ENCODE peak calls at places on chromosomes 12 and 14, in four cellular contexts. P is PC-9, Z is Karpas-422, I is heart right ventricle. C is an unnamed sample.

GRCh38 chr12:58977476-58977875 is 57.2 kb upstream of the LRIG3 start:
- DNase-seq in P (no peak), Z (no peak), I (no peak), C (no peak)

GRCh38 chr12:109125791-109126190 is 9.4 kb downstream of the ACACB start:
- DNase-seq in P (no peak), Z (no peak), I (no peak), C (no peak)

GRCh38 chr12:59911516-59911915 is 315.7 kb downstream of the SLC16A7 start:
- DNase-seq in P (no peak), Z (no peak), I (no peak), C (no peak)

GRCh38 chr12:23523339-23523738 is 426.1 kb downstream of the SOX5 start:
- DNase-seq in P (no peak), Z (no peak), I (no peak), C (no peak)

GRCh38 chr12:116797885-116798284 is 59.8 kb downstream of the RNFT2 start:
- DNase-seq in P (no peak), Z (no peak), I (peak), C (no peak)

GRCh38 chr12:114476159-114476558 is 70.2 kb upstream of the TBX5 start:
- DNase-seq in P (no peak), Z (no peak), I (no peak), C (no peak)

GRCh38 chr12:55716582-55717396 is 943 bp downstream of the BLOC1S1 start:
- DNase-seq in P (no peak), Z (no peak), I (no peak), C (no peak)

GRCh38 chr14:103041464-103041863 is 15.9 kb downstream of the CDC42BPB start:
- DNase-seq in P (no peak), Z (no peak), I (no peak), C (no peak)

GRCh38 chr12:125193798-125194562 is 128.7 kb downstream of the AACS start:
- DNase-seq in P (no peak), Z (no peak), I (no peak), C (no peak)

GRCh38 chr12:19387182-19387581 is 52.1 kb upstream of the AEBP2 start:
- DNase-seq in P (no peak), Z (no peak), I (peak), C (no peak)

GRCh38 chr14:24430682-24431568 is 1.2 kb downstream of the KHNYN start:
- DNase-seq in P (peak), Z (peak), I (no peak), C (no peak)

GRCh38 chr14:91899213-91899612 is 31.9 kb upstream of the TC2N start:
- DNase-seq in P (no peak), Z (no peak), I (no peak), C (no peak)

GRCh38 chr14:104333903-104334811 is 195.8 kb downstream of the KIF26A start:
- DNase-seq in P (no peak), Z (no peak), I (no peak), C (no peak)

GRCh38 chr12:93195511-93195910 is 182.2 kb upstream of the NUDT4 start:
- DNase-seq in P (no peak), Z (no peak), I (no peak), C (no peak)

GRCh38 chr12:28032811-28033537 is 60.4 kb upstream of the PTHLH start:
- DNase-seq in P (no peak), Z (no peak), I (no peak), C (no peak)

GRCh38 chr12:28033538-28033915 is 61.0 kb upstream of the PTHLH start:
- DNase-seq in P (no peak), Z (no peak), I (no peak), C (no peak)

GRCh38 chr12:28040251-28040650 is 67.7 kb upstream of the PTHLH start:
- DNase-seq in P (no peak), Z (no peak), I (no peak), C (no peak)

GRCh38 chr12:28034271-28034670 is 61.7 kb upstream of the PTHLH start:
- DNase-seq in P (no peak), Z (no peak), I (no peak), C (no peak)

DNA sequence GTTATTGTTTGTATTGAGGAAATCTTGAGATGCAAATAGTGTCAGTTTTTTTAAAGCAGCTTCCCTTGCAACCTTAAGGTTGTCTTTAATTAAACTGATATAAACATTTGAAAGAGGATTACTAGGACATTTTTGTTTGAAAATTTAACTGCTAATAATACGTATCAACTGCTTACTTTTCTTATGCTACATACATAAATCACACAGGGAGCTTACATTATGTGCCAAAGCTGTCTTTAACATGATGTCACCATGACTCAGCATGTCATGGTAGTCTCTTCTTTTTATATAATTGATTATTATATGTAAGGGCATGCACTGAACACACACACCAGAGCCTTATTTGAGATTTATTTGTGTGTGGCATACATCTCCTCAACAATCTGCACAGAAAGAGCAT is 63.0 kb upstream of the PTHLH start:
- DNase-seq in P (no peak), Z (no peak), I (no peak), C (no peak)
- H3K27ac ChIP-seq in P (peak), Z (no peak), I (no peak), C (no peak)

DNA sequence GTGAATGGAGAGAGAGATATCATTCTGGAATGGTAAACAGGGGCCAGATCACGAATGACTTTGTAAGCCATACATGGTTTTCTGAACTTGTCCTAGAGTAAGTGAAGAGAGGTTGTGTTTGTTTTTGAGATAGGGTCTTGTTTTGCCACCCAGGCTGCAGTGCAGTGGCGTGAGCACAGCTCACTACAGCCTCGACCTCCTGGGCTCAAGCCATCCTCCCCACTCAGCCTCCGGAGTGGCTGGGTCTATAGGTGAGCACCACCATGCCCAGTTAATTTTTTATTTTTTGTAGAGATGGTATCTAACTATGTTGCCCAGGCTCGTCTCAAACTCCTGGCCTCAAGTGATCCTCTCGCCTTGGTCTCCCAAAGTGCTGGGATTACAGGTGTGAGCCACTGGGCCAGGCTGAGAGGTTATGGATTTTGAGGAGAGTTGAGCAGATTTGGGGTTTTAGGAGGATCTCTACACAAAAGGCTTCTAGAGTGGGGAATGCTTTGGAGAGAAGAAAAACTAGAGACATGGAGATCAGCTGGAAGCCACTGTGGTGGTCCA is 19.7 kb upstream of the GPRC5A start:
- DNase-seq in P (no peak), Z (no peak), I (no peak), C (no peak)
- H3K27ac ChIP-seq in P (peak), Z (no peak), I (no peak), C (no peak)

DNA sequence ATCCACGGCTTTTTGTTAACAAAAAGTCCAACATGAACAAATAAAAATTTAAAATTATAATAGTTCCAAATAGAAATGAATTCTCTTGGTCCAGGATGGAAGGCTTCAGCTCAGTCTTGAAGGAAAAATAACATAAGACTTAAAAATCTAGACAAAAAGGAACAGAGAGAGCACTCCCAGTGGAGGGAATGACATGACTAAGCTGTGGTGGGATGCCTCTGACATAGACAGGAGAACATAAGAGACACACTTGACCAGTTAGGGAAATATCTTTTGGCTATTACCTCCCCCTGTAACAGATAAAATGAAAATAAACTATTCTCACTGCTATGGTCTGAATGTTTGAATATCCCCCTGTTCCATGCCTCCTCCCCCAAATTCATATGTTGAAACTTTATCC is 106.8 kb downstream of the BBS10 start:
- DNase-seq in P (no peak), Z (no peak), I (no peak), C (no peak)
- H3K27ac ChIP-seq in P (no peak), Z (no peak), I (no peak), C (no peak)

GRCh38 chr14:95140060-95140858 is 17.1 kb downstream of the DICER1 start:
- DNase-seq in P (no peak), Z (peak), I (no peak), C (no peak)

GRCh38 chr14:95136631-95137030 is 20.7 kb downstream of the DICER1 start:
- DNase-seq in P (no peak), Z (no peak), I (no peak), C (no peak)

GRCh38 chr14:95138876-95139275 is 18.5 kb downstream of the DICER1 start:
- DNase-seq in P (no peak), Z (no peak), I (no peak), C (no peak)

GRCh38 chr14:95137164-95137803 is 20.0 kb downstream of the DICER1 start:
- DNase-seq in P (no peak), Z (no peak), I (no peak), C (no peak)

GRCh38 chr14:95137804-95138167 is 19.5 kb downstream of the DICER1 start:
- DNase-seq in P (no peak), Z (no peak), I (peak), C (no peak)
- H3K27ac ChIP-seq in P (no peak), Z (peak), I (peak), C (peak)

DNA sequence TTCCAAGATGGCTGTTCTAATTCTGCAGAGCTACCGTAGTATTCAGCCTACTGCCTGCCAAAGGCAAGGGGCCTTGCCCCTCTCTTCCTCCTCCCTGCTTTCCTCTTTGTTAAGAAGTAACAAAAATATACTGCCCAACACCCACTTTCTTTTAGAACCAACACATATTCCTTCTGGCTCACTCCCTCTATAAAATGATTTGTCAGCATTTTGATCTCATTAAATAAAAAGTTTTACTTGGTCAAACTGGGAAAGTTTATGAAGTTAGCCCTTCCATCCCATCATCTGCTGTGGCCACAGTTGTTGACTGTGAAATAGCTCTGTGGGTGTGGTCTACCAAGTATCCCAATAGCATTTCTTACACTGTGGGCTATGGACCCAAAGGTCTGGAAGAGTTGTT is 472.4 kb downstream of the ZFP36L1 start:
- DNase-seq in P (no peak), Z (no peak), I (no peak), C (no peak)
- H3K27ac ChIP-seq in P (no peak), Z (no peak), I (no peak), C (no peak)

C was measured in caudate nucleus.